ENCODE peak calls at places on chromosomes 13 and 19, in four cellular contexts. Z is endothelial cell of umbilical vein, I is GM12878, E is H1. G is an unnamed sample.

GRCh38 chr13:98260357-98261164 is 83.5 kb upstream of the RNF113B start:
- DNase-seq in Z (no peak), I (no peak), E (no peak), G (no peak)

GRCh38 chr13:28718186-28718537 is 608 bp downstream of the SLC46A3 start:
- DNase-seq in Z (peak; percentile 55), I (no peak), E (no peak), G (no peak)

GRCh38 chr13:50365683-50366391 is 350.6 kb downstream of the KCNRG start:
- DNase-seq in Z (peak; percentile 79), I (peak; percentile 67), E (no peak), G (no peak)

GRCh38 chr13:45137501-45137880 is 17.2 kb downstream of the GTF2F2 start:
- DNase-seq in Z (no peak), I (no peak), E (no peak), G (no peak)

GRCh38 chr13:35468195-35468594 is 8.3 kb downstream of the MAB21L1 start:
- DNase-seq in Z (no peak), I (no peak), E (no peak), G (no peak)

GRCh38 chr19:45890877-45891276 is 4.9 kb upstream of the IRF2BP1 start:
- DNase-seq in Z (no peak), I (no peak), E (no peak), G (no peak)

GRCh38 chr13:46295531-46296464 is 84.1 kb downstream of the LRRC63 start:
- DNase-seq in Z (peak; percentile 73), I (peak; percentile 28), E (no peak), G (peak; percentile 64)

GRCh38 chr13:105814219-105814901 is 721.1 kb downstream of the EFNB2 start:
- DNase-seq in Z (no peak), I (no peak), E (no peak), G (no peak)

GRCh38 chr19:42422576-42423461 is 4.4 kb downstream of the LIPE start:
- DNase-seq in Z (no peak), I (no peak), E (no peak), G (no peak)

GRCh38 chr13:44331912-44332840 is 41.4 kb upstream of the SERP2 start:
- DNase-seq in Z (peak; percentile 59), I (no peak), E (no peak), G (no peak)

GRCh38 chr19:58044391-58044790 is 10.6 kb downstream of the ZSCAN1 start:
- DNase-seq in Z (no peak), I (no peak), E (no peak), G (no peak)
- H3K4me3 ChIP-seq in Z (no peak overlapping the region), I (no peak overlapping the region), E (no peak overlapping the region), G (no peak overlapping the region)

GRCh38 chr19:55229145-55229788 is 704 bp upstream of the TMEM86B start:
- DNase-seq in Z (no peak), I (no peak), E (no peak), G (no peak)
- TF ChIP-seq POLR2AphosphoS5 in Z (no peak), I (no peak), E (no peak), G (no peak)

GRCh38 chr19:35139618-35139943 is 957 bp downstream of the FXYD1 start:
- DNase-seq in Z (no peak), I (no peak), E (no peak), G (no peak)

GRCh38 chr19:35141627-35142401 is 1.2 kb upstream of the FXYD7 start:
- DNase-seq in Z (no peak), I (no peak), E (no peak), G (no peak)

GRCh38 chr19:35142531-35143230 is 374 bp upstream of the FXYD7 start:
- DNase-seq in Z (peak; percentile 43), I (no peak), E (no peak), G (no peak)

GRCh38 chr19:35140207-35140897 is 1.7 kb downstream of the FXYD1 start:
- DNase-seq in Z (no peak), I (no peak), E (no peak), G (no peak)

GRCh38 chr19:35140898-35141626 is 2.0 kb upstream of the FXYD7 start:
- DNase-seq in Z (peak; percentile 79), I (no peak), E (peak; percentile 86), G (peak; percentile 97)
- H3K4me3 ChIP-seq in Z (no peak overlapping the region), I (peak overlapping the region; percentile 47), E (peak overlapping the region; percentile 12), G (peak overlapping the region; percentile 44)

GRCh38 chr19:39341122-39341719 is 1.0 kb upstream of the SAMD4B start:
- DNase-seq in Z (no peak), I (no peak), E (no peak), G (no peak)

GRCh38 chr19:39342647-39343305 is 555 bp downstream of the SAMD4B start:
- DNase-seq in Z (no peak), I (no peak), E (no peak), G (peak; percentile 80)

GRCh38 chr19:39339636-39340035 is 2.6 kb upstream of the SAMD4B start:
- DNase-seq in Z (no peak), I (no peak), E (no peak), G (no peak)

GRCh38 chr19:39345956-39346355 is 3.7 kb downstream of the SAMD4B start:
- DNase-seq in Z (no peak), I (no peak), E (no peak), G (no peak)

DNA sequence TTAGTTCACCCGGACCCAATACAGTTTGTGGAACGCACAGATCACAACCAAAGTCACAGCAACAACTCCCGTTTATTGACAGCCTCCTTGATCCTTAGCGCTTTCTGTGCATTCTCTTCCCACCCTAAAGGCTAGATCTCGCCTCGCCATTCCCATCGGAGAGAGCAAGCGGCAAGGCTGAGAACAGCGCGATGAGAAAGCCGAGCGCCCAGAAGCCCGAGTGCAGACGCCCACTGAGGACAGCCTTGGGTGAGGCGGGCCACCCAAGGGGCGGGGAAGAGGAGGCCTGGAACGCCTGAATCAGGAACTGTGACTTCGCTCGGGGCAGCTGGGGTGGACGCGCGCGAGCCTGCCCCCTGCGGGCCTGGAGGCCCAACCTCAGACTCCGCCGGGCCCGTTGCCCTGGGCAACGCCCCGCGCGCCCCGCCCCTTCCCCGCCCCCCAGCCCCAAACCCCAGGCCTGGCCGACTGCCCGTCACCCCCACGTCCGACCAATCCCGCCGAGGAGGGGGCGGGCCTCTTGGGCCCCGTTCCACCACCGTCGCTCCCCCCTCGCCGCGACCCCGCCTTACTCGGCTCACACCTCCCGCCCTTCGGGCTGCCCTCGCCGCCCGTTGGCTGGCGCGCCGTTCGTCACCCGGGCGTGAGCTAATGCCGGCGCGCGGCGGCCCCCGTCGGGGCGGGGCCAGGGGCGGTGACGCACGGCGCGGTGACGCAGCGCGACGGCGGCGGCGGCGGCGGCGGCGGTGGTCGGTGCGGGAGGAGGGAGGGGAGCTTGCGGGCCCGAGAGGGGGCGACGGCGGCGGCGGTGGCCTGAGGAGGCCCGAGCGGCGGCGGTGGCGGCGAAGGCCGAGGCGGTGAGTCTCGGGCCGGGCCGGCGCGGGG is at the start of gene SAMD4B:
- DNase-seq in Z (peak; percentile 97), I (peak; percentile 87), E (peak; percentile 94), G (peak; percentile 99)
- TF ChIP-seq POLR2AphosphoS5 in Z (peak; percentile 87), I (peak; percentile 97), E (no peak), G (peak; percentile 86)

DNA sequence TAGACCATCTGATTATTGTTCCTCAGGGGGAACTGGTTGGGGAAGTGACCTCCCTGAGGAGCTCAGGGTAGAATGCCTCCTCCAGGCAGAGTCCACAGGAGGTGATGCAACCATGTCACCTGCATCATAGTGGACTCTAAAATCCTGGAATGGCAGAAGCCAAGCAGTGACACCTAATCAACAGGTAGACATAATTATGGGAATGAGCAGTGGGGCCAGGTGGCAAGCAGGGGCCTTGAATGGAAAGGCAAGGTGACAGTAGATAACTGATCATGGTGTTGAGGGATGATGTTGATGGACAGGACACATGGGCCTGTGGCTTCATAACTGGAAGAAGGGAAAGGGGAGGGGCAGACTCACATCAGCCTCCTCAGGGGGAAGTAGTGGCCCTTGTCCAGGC is 27.3 kb upstream of the IRS2 start:
- DNase-seq in Z (no peak), I (no peak), E (no peak), G (no peak)
- H3K4me3 ChIP-seq in Z (no peak overlapping the region), I (no peak overlapping the region), E (no peak overlapping the region), G (no peak overlapping the region)

GRCh38 chr13:113756441-113757097 is 2.5 kb upstream of the TMEM255B start:
- DNase-seq in Z (no peak), I (no peak), E (no peak), G (peak; percentile 56)

GRCh38 chr13:113759525-113760137 is 605 bp downstream of the TMEM255B start:
- DNase-seq in Z (peak; percentile 84), I (no peak), E (no peak), G (no peak)

GRCh38 chr13:113762075-113762474 is 3.0 kb downstream of the TMEM255B start:
- DNase-seq in Z (no peak), I (no peak), E (no peak), G (no peak)

GRCh38 chr13:113761136-113761535 is 2.1 kb downstream of the TMEM255B start:
- DNase-seq in Z (no peak), I (no peak), E (no peak), G (peak; percentile 31)

GRCh38 chr13:113758651-113759524 is at the start of gene TMEM255B:
- DNase-seq in Z (peak; percentile 81), I (no peak), E (no peak), G (peak; percentile 92)
- TF ChIP-seq POLR2AphosphoS5 in Z (peak; percentile 89), I (no peak), E (no peak), G (no peak)